ENCODE peak calls at places on chromosomes 11 and 22, in seven cellular contexts. One of them, this sample, is unnamed. For H3K36me3, the result is how much of the 10 kb centered on the place peaks cover.

GRCh38 chr11:71502026-71502425 is 25.0 kb upstream of the KRTAP5-7 start:
- DNase-seq in left lung: no peak
- DNase-seq in K562: no peak
- DNase-seq in tibial artery: no peak
- DNase-seq in pancreas: no peak
- DNase-seq in cardiac muscle cell: no peak
- DNase-seq in naive thymus-derived CD4-positive, alpha-beta T cell: no peak
- DNase-seq in this sample: no peak

GRCh38 chr11:112599265-112599664 is 338.6 kb upstream of the PLET1 start:
- DNase-seq in tibial artery: no peak
- DNase-seq in pancreas: no peak
- DNase-seq in left lung: no peak
- DNase-seq in naive thymus-derived CD4-positive, alpha-beta T cell: no peak
- DNase-seq in cardiac muscle cell: no peak
- DNase-seq in K562: no peak
- DNase-seq in this sample: no peak

GRCh38 chr22:50260801-50261614 is 475 bp downstream of the MAPK12 start:
- DNase-seq in left lung: no peak
- DNase-seq in naive thymus-derived CD4-positive, alpha-beta T cell: no peak
- DNase-seq in pancreas: no peak
- DNase-seq in cardiac muscle cell: peak
- DNase-seq in K562: peak
- DNase-seq in tibial artery: no peak
- DNase-seq in this sample: no peak

GRCh38 chr22:22710719-22711531 is 66.5 kb downstream of the GGTLC2 start:
- DNase-seq in pancreas: peak
- DNase-seq in naive thymus-derived CD4-positive, alpha-beta T cell: peak
- DNase-seq in K562: peak
- DNase-seq in cardiac muscle cell: no peak
- DNase-seq in tibial artery: peak
- DNase-seq in left lung: peak
- DNase-seq in this sample: peak

GRCh38 chr11:120612363-120613263 is 101.1 kb downstream of the GRIK4 start:
- DNase-seq in tibial artery: no peak
- DNase-seq in left lung: no peak
- DNase-seq in cardiac muscle cell: no peak
- DNase-seq in pancreas: no peak
- DNase-seq in K562: no peak
- DNase-seq in naive thymus-derived CD4-positive, alpha-beta T cell: no peak
- DNase-seq in this sample: no peak

GRCh38 chr22:47202819-47203553 is 440.5 kb downstream of the TBC1D22A start:
- DNase-seq in pancreas: no peak
- DNase-seq in cardiac muscle cell: no peak
- DNase-seq in tibial artery: no peak
- DNase-seq in K562: no peak
- DNase-seq in naive thymus-derived CD4-positive, alpha-beta T cell: no peak
- DNase-seq in left lung: no peak
- DNase-seq in this sample: peak

GRCh38 chr11:92224394-92225205 is at the start of gene FAT3:
- DNase-seq in K562: no peak
- DNase-seq in pancreas: peak
- DNase-seq in cardiac muscle cell: peak
- DNase-seq in tibial artery: no peak
- DNase-seq in naive thymus-derived CD4-positive, alpha-beta T cell: no peak
- DNase-seq in left lung: peak
- DNase-seq in this sample: peak

GRCh38 chr11:46526489-46527215 is 67.2 kb downstream of the AMBRA1 start:
- DNase-seq in cardiac muscle cell: no peak
- DNase-seq in K562: no peak
- DNase-seq in left lung: no peak
- DNase-seq in naive thymus-derived CD4-positive, alpha-beta T cell: no peak
- DNase-seq in pancreas: no peak
- DNase-seq in tibial artery: no peak
- DNase-seq in this sample: no peak

GRCh38 chr11:47711816-47712215 is 3.4 kb downstream of the AGBL2 start:
- DNase-seq in K562: no peak
- DNase-seq in naive thymus-derived CD4-positive, alpha-beta T cell: no peak
- DNase-seq in tibial artery: no peak
- DNase-seq in pancreas: no peak
- DNase-seq in cardiac muscle cell: no peak
- DNase-seq in left lung: no peak
- DNase-seq in this sample: no peak

GRCh38 chr22:46609175-46609690 is 11.0 kb upstream of the GRAMD4 start:
- DNase-seq in cardiac muscle cell: no peak
- DNase-seq in tibial artery: no peak
- DNase-seq in pancreas: no peak
- DNase-seq in naive thymus-derived CD4-positive, alpha-beta T cell: no peak
- DNase-seq in K562: no peak
- DNase-seq in left lung: peak
- DNase-seq in this sample: peak

GRCh38 chr22:48055827-48056226 is 1293.4 kb downstream of the TBC1D22A start:
- DNase-seq in tibial artery: no peak
- DNase-seq in K562: no peak
- DNase-seq in cardiac muscle cell: no peak
- DNase-seq in pancreas: no peak
- DNase-seq in left lung: no peak
- DNase-seq in naive thymus-derived CD4-positive, alpha-beta T cell: no peak
- DNase-seq in this sample: no peak

GRCh38 chr22:41776381-41776780 is 24.1 kb upstream of the CCDC134 start:
- DNase-seq in left lung: no peak
- DNase-seq in tibial artery: no peak
- DNase-seq in cardiac muscle cell: no peak
- DNase-seq in pancreas: no peak
- DNase-seq in K562: no peak
- DNase-seq in naive thymus-derived CD4-positive, alpha-beta T cell: no peak
- DNase-seq in this sample: peak

GRCh38 chr11:86698634-86699033 is 26.2 kb upstream of the ME3 start:
- DNase-seq in K562: no peak
- DNase-seq in cardiac muscle cell: no peak
- DNase-seq in naive thymus-derived CD4-positive, alpha-beta T cell: no peak
- DNase-seq in tibial artery: no peak
- DNase-seq in pancreas: no peak
- DNase-seq in left lung: no peak
- DNase-seq in this sample: no peak

GRCh38 chr11:76156971-76157427 is 49.3 kb downstream of the WNT11 start:
- DNase-seq in naive thymus-derived CD4-positive, alpha-beta T cell: no peak
- DNase-seq in tibial artery: no peak
- DNase-seq in pancreas: no peak
- DNase-seq in K562: no peak
- DNase-seq in left lung: peak
- DNase-seq in cardiac muscle cell: no peak
- DNase-seq in this sample: no peak

GRCh38 chr11:70470127-70470526 is 71.8 kb downstream of the CTTN start:
- DNase-seq in K562: peak
- DNase-seq in cardiac muscle cell: no peak
- DNase-seq in tibial artery: no peak
- DNase-seq in left lung: no peak
- DNase-seq in pancreas: no peak
- DNase-seq in naive thymus-derived CD4-positive, alpha-beta T cell: no peak
- DNase-seq in this sample: peak

GRCh38 chr22:36364255-36365019 is 23.3 kb downstream of the MYH9 start:
- DNase-seq in K562: no peak
- DNase-seq in tibial artery: no peak
- DNase-seq in naive thymus-derived CD4-positive, alpha-beta T cell: no peak
- DNase-seq in pancreas: no peak
- DNase-seq in left lung: no peak
- DNase-seq in cardiac muscle cell: no peak
- DNase-seq in this sample: no peak

GRCh38 chr11:107780775-107781174 is 68.9 kb upstream of the SLN start:
- DNase-seq in K562: no peak
- DNase-seq in left lung: no peak
- DNase-seq in naive thymus-derived CD4-positive, alpha-beta T cell: no peak
- DNase-seq in pancreas: no peak
- DNase-seq in tibial artery: no peak
- DNase-seq in cardiac muscle cell: no peak
- DNase-seq in this sample: no peak

GRCh38 chr22:50361688-50362087 is 18.6 kb downstream of the PPP6R2 start:
- DNase-seq in K562: no peak
- DNase-seq in tibial artery: no peak
- DNase-seq in left lung: no peak
- DNase-seq in cardiac muscle cell: no peak
- DNase-seq in pancreas: no peak
- DNase-seq in naive thymus-derived CD4-positive, alpha-beta T cell: no peak
- DNase-seq in this sample: no peak

GRCh38 chr11:48055292-48056132 is 75.2 kb downstream of the PTPRJ start:
- DNase-seq in naive thymus-derived CD4-positive, alpha-beta T cell: peak
- DNase-seq in tibial artery: no peak
- DNase-seq in left lung: no peak
- DNase-seq in pancreas: no peak
- DNase-seq in K562: no peak
- DNase-seq in cardiac muscle cell: no peak
- DNase-seq in this sample: no peak

GRCh38 chr11:43360361-43361032 is 1.8 kb downstream of the TTC17 start:
- DNase-seq in naive thymus-derived CD4-positive, alpha-beta T cell: no peak
- DNase-seq in pancreas: no peak
- DNase-seq in tibial artery: no peak
- DNase-seq in left lung: no peak
- DNase-seq in cardiac muscle cell: peak
- DNase-seq in K562: no peak
- DNase-seq in this sample: no peak

GRCh38 chr11:128965485-128965884 is 22.8 kb upstream of the TP53AIP1 start:
- DNase-seq in left lung: no peak
- DNase-seq in tibial artery: no peak
- DNase-seq in pancreas: no peak
- DNase-seq in K562: no peak
- DNase-seq in naive thymus-derived CD4-positive, alpha-beta T cell: no peak
- DNase-seq in cardiac muscle cell: no peak
- DNase-seq in this sample: no peak

GRCh38 chr11:18865951-18866350 is 73.3 kb downstream of the MRGPRX1 start:
- DNase-seq in cardiac muscle cell: no peak
- DNase-seq in tibial artery: no peak
- DNase-seq in naive thymus-derived CD4-positive, alpha-beta T cell: no peak
- DNase-seq in K562: no peak
- DNase-seq in pancreas: no peak
- DNase-seq in left lung: no peak
- DNase-seq in this sample: no peak

GRCh38 chr11:11568651-11569229 is 53.1 kb downstream of the GALNT18 start:
- DNase-seq in left lung: no peak
- DNase-seq in K562: no peak
- DNase-seq in tibial artery: no peak
- DNase-seq in cardiac muscle cell: no peak
- DNase-seq in naive thymus-derived CD4-positive, alpha-beta T cell: no peak
- DNase-seq in pancreas: no peak
- DNase-seq in this sample: no peak

DNA sequence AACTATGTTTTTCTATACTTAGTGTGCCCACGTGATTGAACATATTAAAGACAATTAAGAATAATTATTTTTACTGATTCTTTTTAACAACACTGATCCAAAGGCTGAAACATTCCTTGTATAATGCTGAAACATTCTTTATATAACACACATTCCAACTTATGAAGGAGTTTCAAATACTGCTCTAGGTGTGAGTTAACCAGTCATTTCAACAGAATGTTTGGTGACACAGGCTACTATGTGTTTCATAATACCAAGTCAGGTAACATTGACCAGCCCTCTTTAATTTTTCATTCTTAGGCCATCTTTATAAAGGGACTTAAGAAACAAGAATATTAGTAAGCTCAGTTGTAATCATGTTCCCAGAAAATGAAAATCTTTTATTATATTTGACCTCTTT is 136.6 kb downstream of the ELP4 start:
- DNase-seq in left lung: no peak
- DNase-seq in tibial artery: no peak
- DNase-seq in pancreas: no peak
- DNase-seq in K562: no peak
- DNase-seq in naive thymus-derived CD4-positive, alpha-beta T cell: no peak
- DNase-seq in cardiac muscle cell: no peak
- DNase-seq in this sample: no peak
- H3K4me3 ChIP-seq in left lung: no peak
- H3K4me3 ChIP-seq in tibial artery: no peak
- H3K4me3 ChIP-seq in pancreas: no peak
- H3K4me3 ChIP-seq in K562: no peak
- H3K4me3 ChIP-seq in naive thymus-derived CD4-positive, alpha-beta T cell: no peak
- H3K4me3 ChIP-seq in cardiac muscle cell: no peak
- H3K4me3 ChIP-seq in this sample: no peak

GRCh38 chr11:126202646-126203359 is 8.6 kb downstream of the RPUSD4 start:
- DNase-seq in naive thymus-derived CD4-positive, alpha-beta T cell: no peak
- DNase-seq in cardiac muscle cell: no peak
- DNase-seq in tibial artery: no peak
- DNase-seq in K562: no peak
- DNase-seq in pancreas: no peak
- DNase-seq in left lung: no peak
- DNase-seq in this sample: no peak
- H3K36me3 ChIP-seq in naive thymus-derived CD4-positive, alpha-beta T cell: under half
- H3K36me3 ChIP-seq in cardiac muscle cell: under half
- H3K36me3 ChIP-seq in tibial artery: under half
- H3K36me3 ChIP-seq in K562: half or more
- H3K36me3 ChIP-seq in pancreas: under half
- H3K36me3 ChIP-seq in left lung: under half
- H3K36me3 ChIP-seq in this sample: under half

DNA sequence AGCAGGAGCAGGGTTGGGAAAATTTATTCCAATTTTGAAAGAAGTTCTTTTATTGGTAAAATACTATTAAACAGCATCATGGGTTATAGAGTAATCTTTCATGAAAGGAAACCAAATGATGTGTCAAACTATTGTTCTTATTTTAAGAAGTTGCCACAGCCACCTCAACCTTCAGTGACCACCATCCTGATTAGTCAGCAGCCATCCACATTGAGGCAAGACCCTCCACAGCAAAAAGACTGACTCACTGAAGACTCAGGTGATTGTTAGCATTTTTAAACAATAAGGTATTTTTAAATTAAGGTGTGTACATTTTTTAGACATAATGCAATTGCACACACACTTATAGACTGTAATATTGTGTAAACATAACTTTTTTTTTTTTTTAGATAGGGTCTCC is 3.7 kb upstream of the HEPHL1 start:
- DNase-seq in naive thymus-derived CD4-positive, alpha-beta T cell: no peak
- DNase-seq in K562: no peak
- DNase-seq in tibial artery: no peak
- DNase-seq in pancreas: no peak
- DNase-seq in left lung: no peak
- DNase-seq in cardiac muscle cell: no peak
- DNase-seq in this sample: no peak
- H3K27ac ChIP-seq in naive thymus-derived CD4-positive, alpha-beta T cell: no peak
- H3K27ac ChIP-seq in K562: no peak
- H3K27ac ChIP-seq in tibial artery: no peak
- H3K27ac ChIP-seq in pancreas: no peak
- H3K27ac ChIP-seq in left lung: no peak
- H3K27ac ChIP-seq in cardiac muscle cell: no peak
- H3K27ac ChIP-seq in this sample: no peak

GRCh38 chr22:33851240-33851639 is 69.0 kb downstream of the LARGE1 start:
- DNase-seq in pancreas: no peak
- DNase-seq in cardiac muscle cell: no peak
- DNase-seq in tibial artery: no peak
- DNase-seq in left lung: no peak
- DNase-seq in K562: no peak
- DNase-seq in naive thymus-derived CD4-positive, alpha-beta T cell: no peak
- DNase-seq in this sample: no peak

GRCh38 chr22:33850724-33851123 is 69.6 kb downstream of the LARGE1 start:
- DNase-seq in cardiac muscle cell: no peak
- DNase-seq in pancreas: no peak
- DNase-seq in tibial artery: no peak
- DNase-seq in naive thymus-derived CD4-positive, alpha-beta T cell: no peak
- DNase-seq in left lung: no peak
- DNase-seq in K562: no peak
- DNase-seq in this sample: no peak

GRCh38 chr22:33851985-33852384 is 68.3 kb downstream of the LARGE1 start:
- DNase-seq in left lung: no peak
- DNase-seq in tibial artery: no peak
- DNase-seq in pancreas: no peak
- DNase-seq in naive thymus-derived CD4-positive, alpha-beta T cell: no peak
- DNase-seq in K562: no peak
- DNase-seq in cardiac muscle cell: no peak
- DNase-seq in this sample: no peak

GRCh38 chr22:33854724-33855123 is 65.6 kb downstream of the LARGE1 start:
- DNase-seq in naive thymus-derived CD4-positive, alpha-beta T cell: no peak
- DNase-seq in K562: no peak
- DNase-seq in tibial artery: no peak
- DNase-seq in cardiac muscle cell: no peak
- DNase-seq in left lung: no peak
- DNase-seq in pancreas: no peak
- DNase-seq in this sample: no peak

GRCh38 chr22:33853200-33854097 is 66.8 kb downstream of the LARGE1 start:
- DNase-seq in pancreas: peak
- DNase-seq in K562: no peak
- DNase-seq in tibial artery: peak
- DNase-seq in left lung: no peak
- DNase-seq in naive thymus-derived CD4-positive, alpha-beta T cell: no peak
- DNase-seq in cardiac muscle cell: peak
- DNase-seq in this sample: peak
- H3K4me3 ChIP-seq in pancreas: peak
- H3K4me3 ChIP-seq in K562: no peak
- H3K4me3 ChIP-seq in tibial artery: peak
- H3K4me3 ChIP-seq in left lung: peak
- H3K4me3 ChIP-seq in naive thymus-derived CD4-positive, alpha-beta T cell: peak
- H3K4me3 ChIP-seq in cardiac muscle cell: no peak
- H3K4me3 ChIP-seq in this sample: peak

This sample was measured in aorta.